ENCODE peak calls at places on chromosomes 12 and 14, in four cellular contexts. O is right cardiac atrium, L is spleen, E is lung. Q is an unnamed sample.

GRCh38 chr14:101665478-101666078 is 95.9 kb upstream of the PPP2R5C start:
- DNase-seq in E (no peak), O (no peak), L (no peak), Q (peak)

GRCh38 chr14:95885278-95885677 is 8.6 kb downstream of the TUNAR start:
- DNase-seq in L (no peak), E (no peak), O (no peak), Q (no peak)

GRCh38 chr12:11321980-11322379 is 11.7 kb upstream of the PRB4 start:
- DNase-seq in E (no peak), L (no peak), O (no peak), Q (no peak)

GRCh38 chr14:57657487-57657886 is 163.8 kb upstream of the CCDC198 start:
- DNase-seq in L (no peak), O (no peak), E (no peak), Q (no peak)

GRCh38 chr14:53153702-53154112 is 584 bp upstream of the DDHD1 start:
- DNase-seq in O (no peak), L (no peak), E (no peak), Q (no peak)

GRCh38 chr14:105375635-105376057 is 22.7 kb upstream of the TEX22 start:
- DNase-seq in O (peak), L (no peak), E (no peak), Q (no peak)

GRCh38 chr14:89429206-89430091 is 12.4 kb upstream of the FOXN3 start:
- DNase-seq in L (no peak), E (no peak), O (no peak), Q (no peak)

GRCh38 chr12:15131462-15131861 is 89.8 kb downstream of the RERG start:
- DNase-seq in L (no peak), O (no peak), E (no peak), Q (no peak)

GRCh38 chr12:64088431-64089349 is 133.4 kb downstream of the KICS2 start:
- DNase-seq in E (peak), L (no peak), O (peak), Q (peak)

GRCh38 chr14:60651936-60652673 is 2.8 kb upstream of the SIX1 start:
- DNase-seq in E (no peak), L (no peak), O (no peak), Q (no peak)

GRCh38 chr14:53167602-53168328 is 14.6 kb upstream of the DDHD1 start:
- DNase-seq in E (no peak), O (no peak), L (no peak), Q (no peak)

GRCh38 chr14:104603623-104604401 is 760 bp downstream of the TMEM179 start:
- DNase-seq in L (no peak), E (no peak), O (peak), Q (no peak)

GRCh38 chr12:118980407-118981014 is 830 bp upstream of the SRRM4 start:
- DNase-seq in L (no peak), E (no peak), O (no peak), Q (no peak)

GRCh38 chr12:57090924-57091632 is 2.2 kb downstream of the NAB2 start:
- DNase-seq in L (no peak), E (no peak), O (peak), Q (no peak)

DNA sequence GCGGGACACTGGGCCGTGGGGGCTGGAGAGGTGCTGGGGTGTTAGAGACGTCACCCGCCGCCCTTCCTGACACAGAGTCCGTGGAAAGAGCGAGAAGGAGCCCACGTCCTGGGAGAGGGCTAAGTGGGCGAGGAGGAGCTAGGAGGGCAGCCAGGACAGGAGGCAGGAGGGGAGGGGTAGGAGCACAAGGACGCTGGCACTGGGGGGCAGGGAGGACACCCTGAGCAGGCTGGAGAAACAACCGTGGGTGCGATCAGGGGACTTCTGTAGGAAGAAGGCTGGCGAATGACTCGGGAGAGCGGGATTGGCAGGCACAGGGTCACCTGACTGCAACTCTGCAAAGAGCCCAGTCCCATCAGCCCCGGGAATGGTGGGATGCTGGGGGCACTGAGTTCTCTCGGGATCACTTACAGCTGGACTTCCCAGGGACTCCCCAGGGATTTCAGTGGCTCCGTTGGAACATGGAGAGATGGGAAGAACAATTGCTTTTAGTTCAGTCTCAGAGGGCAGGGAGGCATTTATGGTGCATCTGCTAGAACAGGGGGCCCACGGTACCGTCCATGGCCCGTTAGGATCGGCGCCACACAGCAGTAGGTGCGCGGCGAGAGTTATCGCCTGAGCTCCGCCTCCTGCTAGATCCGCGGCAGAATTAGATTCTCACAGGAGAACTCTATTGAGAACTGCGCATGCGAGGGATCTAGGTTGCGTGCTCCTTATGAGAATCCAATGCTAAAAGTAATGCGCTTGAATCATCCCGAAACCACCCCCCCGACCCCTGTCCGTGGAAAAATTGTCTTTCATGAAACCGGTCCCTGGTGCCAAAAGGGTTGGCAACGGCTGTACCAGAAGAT is 24.3 kb downstream of the UBR7 start:
- DNase-seq in L (no peak), E (no peak), O (peak), Q (no peak)
- H3K4me3 ChIP-seq in L (peak), E (peak), O (peak), Q (no peak)

GRCh38 chr14:75274899-75275569 is 3.6 kb upstream of the FOS start:
- DNase-seq in O (peak), L (peak), E (peak), Q (peak)

GRCh38 chr14:75274045-75274898 is 4.4 kb upstream of the FOS start:
- DNase-seq in L (peak), O (no peak), E (no peak), Q (no peak)

GRCh38 chr14:75277000-75277795 is 1.4 kb upstream of the FOS start:
- DNase-seq in O (peak), L (peak), E (peak), Q (peak)

GRCh38 chr14:75273272-75274044 is 5.2 kb upstream of the FOS start:
- DNase-seq in E (no peak), L (peak), O (no peak), Q (no peak)

GRCh38 chr14:75275598-75275997 is 3.0 kb upstream of the FOS start:
- DNase-seq in L (peak), O (no peak), E (no peak), Q (no peak)
- H3K4me3 ChIP-seq in L (peak), O (no peak), E (no peak), Q (no peak)

DNA sequence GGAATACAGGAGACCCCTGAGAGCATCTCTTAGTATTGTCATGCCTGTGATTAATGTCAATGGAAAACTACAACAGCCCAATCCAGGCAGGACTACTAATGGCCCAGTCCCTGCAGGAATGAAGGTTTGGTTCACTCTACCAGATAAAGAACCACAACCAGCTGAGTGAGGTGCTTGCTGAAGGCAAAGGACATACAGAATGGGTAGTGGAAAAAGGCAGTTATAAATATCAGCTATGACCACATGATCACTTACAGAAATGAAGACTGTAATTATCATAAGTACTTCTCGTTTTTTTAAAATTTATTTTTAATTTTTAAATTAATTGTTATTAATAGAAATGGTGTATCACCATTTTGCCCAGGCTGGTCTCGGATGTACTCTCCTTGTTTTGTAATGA is 17.2 kb upstream of the LPCAT3 start:
- DNase-seq in E (no peak), L (no peak), O (no peak), Q (no peak)
- H3K4me3 ChIP-seq in E (no peak), L (no peak), O (no peak), Q (no peak)

GRCh38 chr12:49960474-49961110 is 1.1 kb upstream of the AQP5 start:
- DNase-seq in O (no peak), E (no peak), L (no peak), Q (no peak)
- H3K4me3 ChIP-seq in O (peak), E (no peak), L (peak), Q (no peak)

GRCh38 chr12:85714425-85714824 is 121.8 kb downstream of the RASSF9 start:
- DNase-seq in O (no peak), E (no peak), L (no peak), Q (no peak)

GRCh38 chr12:85708775-85709174 is 127.4 kb downstream of the RASSF9 start:
- DNase-seq in E (no peak), L (no peak), O (no peak), Q (no peak)

GRCh38 chr12:85711735-85712390 is 124.3 kb downstream of the RASSF9 start:
- DNase-seq in E (no peak), O (peak), L (no peak), Q (no peak)

GRCh38 chr12:85713368-85713767 is 122.8 kb downstream of the RASSF9 start:
- DNase-seq in E (no peak), O (no peak), L (no peak), Q (no peak)
- H3K4me3 ChIP-seq in E (no peak), O (no peak), L (no peak), Q (no peak)

GRCh38 chr14:22400590-22401259 is 188.3 kb downstream of the DAD1 start:
- DNase-seq in L (no peak), O (no peak), E (no peak), Q (no peak)
- H3K4me3 ChIP-seq in L (no peak), O (no peak), E (no peak), Q (no peak)

GRCh38 chr12:94617101-94617500 is 33.3 kb downstream of the TMCC3 start:
- DNase-seq in O (no peak), L (no peak), E (no peak), Q (no peak)

GRCh38 chr12:94614288-94614721 is 36.1 kb downstream of the TMCC3 start:
- DNase-seq in L (no peak), O (no peak), E (no peak), Q (no peak)

GRCh38 chr12:94618995-94619695 is 31.2 kb downstream of the TMCC3 start:
- DNase-seq in O (no peak), E (no peak), L (no peak), Q (no peak)

GRCh38 chr12:94615284-94616216 is 34.8 kb downstream of the TMCC3 start:
- DNase-seq in O (peak), E (no peak), L (no peak), Q (peak)

DNA sequence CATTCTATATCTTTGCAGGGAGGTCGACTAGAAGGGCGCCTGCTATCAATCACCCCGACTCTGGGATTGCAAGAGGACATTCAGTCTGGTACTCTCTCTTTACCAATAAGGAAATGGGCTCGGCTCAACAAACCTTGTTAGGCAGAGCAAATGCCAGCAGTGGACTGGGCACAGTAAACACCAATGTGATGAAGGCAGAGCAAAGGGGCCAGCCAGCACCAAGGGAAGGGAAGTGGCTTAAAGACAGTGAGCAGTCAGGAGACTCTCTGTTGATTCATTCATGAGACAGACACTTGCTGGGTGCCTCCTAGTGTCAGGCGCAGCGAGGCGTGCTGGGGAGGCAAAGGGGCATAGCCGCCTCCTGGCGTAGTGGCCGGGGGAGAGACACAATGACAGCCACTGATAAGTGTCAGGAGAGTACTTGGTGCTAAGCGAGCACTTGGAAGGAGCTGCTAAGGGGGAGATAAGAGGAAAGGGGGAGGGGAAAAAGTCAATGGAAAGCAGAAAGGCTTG is 34.1 kb downstream of the TMCC3 start:
- DNase-seq in E (no peak), L (no peak), O (no peak), Q (no peak)
- H3K4me3 ChIP-seq in E (no peak), L (no peak), O (peak), Q (no peak)

DNA sequence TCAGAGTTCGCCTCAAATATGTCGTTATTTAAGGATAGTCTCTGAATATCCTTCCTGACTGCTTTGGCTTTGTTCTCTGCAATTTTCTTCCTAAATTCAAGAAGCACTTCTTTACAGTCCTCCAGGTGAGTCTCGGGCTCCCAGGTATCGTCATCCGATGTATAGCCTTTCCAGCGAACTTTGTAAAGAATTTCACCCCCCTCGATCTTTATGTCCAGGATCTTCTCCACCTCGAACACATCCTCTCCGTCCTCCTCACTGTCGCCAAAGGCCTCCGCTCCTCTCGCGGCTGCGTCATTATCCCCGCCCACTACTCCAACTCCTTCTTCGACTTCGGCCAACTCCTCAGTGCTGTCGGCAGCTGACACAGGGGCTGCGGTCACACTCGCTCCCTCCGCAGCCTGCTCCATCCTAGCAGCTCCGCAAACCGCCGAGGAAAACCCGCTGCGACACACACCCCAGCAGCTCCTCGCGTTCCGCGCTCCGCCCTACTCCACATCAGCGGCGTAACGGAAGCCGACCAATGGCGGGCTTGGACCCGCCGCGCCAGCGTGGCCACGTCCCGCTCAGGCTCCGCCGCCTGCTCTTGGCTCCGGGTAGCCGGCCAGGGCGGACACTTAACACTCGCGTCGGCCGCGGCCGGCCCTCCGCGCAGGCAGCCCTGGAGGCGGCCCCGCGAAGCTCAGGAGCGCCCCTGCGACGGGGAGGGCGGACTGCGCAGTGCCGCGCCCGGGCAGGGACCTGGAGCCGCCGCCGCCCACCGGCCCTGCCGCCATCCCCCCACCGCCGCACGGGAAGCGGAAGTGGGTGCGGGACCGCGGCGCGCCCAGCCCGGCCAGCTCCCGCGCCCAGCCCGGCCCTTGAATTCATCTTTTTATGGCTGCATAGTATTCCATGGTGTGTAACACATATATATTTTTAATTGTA is 4.1 kb downstream of the CD163L1 start:
- DNase-seq in L (peak), E (peak), O (peak), Q (peak)
- H3K4me3 ChIP-seq in L (peak), E (peak), O (peak), Q (no peak)

GRCh38 chr12:129903956-129904769 is at the start of gene TMEM132D:
- DNase-seq in L (no peak), E (no peak), O (no peak), Q (no peak)
- H3K4me3 ChIP-seq in L (no peak), E (no peak), O (no peak), Q (no peak)

DNA sequence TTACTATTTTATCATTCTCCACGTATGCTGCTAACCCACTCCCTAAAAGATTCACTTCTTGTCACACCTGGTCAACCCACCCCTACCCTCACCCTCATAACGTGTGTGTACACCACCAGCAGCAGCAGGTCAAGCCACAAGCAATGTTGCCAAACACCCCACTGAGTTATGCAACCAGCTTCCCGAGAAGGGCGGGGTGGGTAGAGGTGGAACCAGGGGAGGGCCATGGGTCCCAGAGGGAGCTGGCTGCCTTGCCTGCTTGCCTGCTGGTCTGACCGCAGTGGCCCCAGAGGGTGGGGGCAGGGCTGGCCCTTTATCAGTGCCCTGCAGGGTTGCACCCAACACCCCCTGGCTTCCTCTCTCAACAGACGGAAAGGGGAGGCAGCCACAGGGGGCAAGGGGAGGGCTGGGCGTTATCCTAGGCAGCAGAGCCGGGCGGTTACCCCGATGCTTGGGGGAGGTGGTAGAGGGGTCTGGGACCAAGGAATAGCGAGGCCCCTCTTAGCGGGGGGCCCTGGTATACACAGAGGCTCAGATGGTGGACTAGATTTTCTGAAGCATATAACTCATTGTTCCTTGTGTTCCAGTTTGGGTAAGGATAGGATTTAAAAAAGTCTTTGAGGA is 3.5 kb upstream of the NFE2 start:
- DNase-seq in O (peak), L (peak), E (peak), Q (peak)
- H3K4me3 ChIP-seq in O (no peak), L (peak), E (no peak), Q (no peak)

Q was measured in body of pancreas.